ENCODE peak calls at places on chromosome 12, in four cellular contexts. R is stimulated activated naive B cell treated with anti-CD40 and anti-IgM and Interleukin-4, amounts not matched to agents 10 μg/mL and 1 μg/mL and 100 μg/mL, for 72 hours; U is stimulated activated CD4-positive, alpha-beta T cell treated with anti-CD3 and anti-CD28 coated beads, TNF-alpha, amount 100 ng/mL, for 4 hours; B is body of pancreas. K is an unnamed sample.

GRCh38 chr12:68479832-68480291 is 130.8 kb upstream of the RAP1B start:
- DNase-seq in R (no peak), B (no peak), U (no peak), K (no peak)

GRCh38 chr12:75564398-75564797 is 53.0 kb upstream of the KRR1 start:
- DNase-seq in U (no peak), B (no peak), R (no peak), K (no peak)

GRCh38 chr12:69101505-69101904 is 137.9 kb upstream of the CPSF6 start:
- DNase-seq in U (no peak), B (peak), R (no peak), K (peak)

GRCh38 chr12:18454330-18454729 is 193.0 kb downstream of the PIK3C2G start:
- DNase-seq in B (no peak), R (no peak), U (no peak), K (no peak)

GRCh38 chr12:41968661-41969060 is 176.0 kb downstream of the GXYLT1 start:
- DNase-seq in B (no peak), R (no peak), U (no peak), K (no peak)

GRCh38 chr12:106605254-106605653 is 22.4 kb downstream of the RFX4 start:
- DNase-seq in R (no peak), U (no peak), B (no peak), K (no peak)

GRCh38 chr12:28051516-28052456 is 79.3 kb upstream of the PTHLH start:
- DNase-seq in B (no peak), U (no peak), R (no peak), K (no peak)

GRCh38 chr12:1590083-1590979 is 4.0 kb downstream of the FBXL14 start:
- DNase-seq in R (no peak), U (no peak), B (peak), K (no peak)

GRCh38 chr12:124031058-124031457 is 58.0 kb downstream of the ZNF664 start:
- DNase-seq in B (no peak), U (no peak), R (no peak), K (no peak)

GRCh38 chr12:132397152-132397933 is 68.0 kb upstream of the GALNT9 start:
- DNase-seq in B (peak), R (no peak), U (no peak), K (no peak)

GRCh38 chr12:129949652-129950051 is 45.8 kb upstream of the TMEM132D start:
- DNase-seq in U (no peak), R (no peak), B (no peak), K (no peak)

GRCh38 chr12:47343684-47344567 is 264.2 kb upstream of the AMIGO2 start:
- DNase-seq in B (no peak), U (no peak), R (no peak), K (no peak)

GRCh38 chr12:107379852-107380567 is 286.7 kb upstream of the CRY1 start:
- DNase-seq in U (no peak), R (no peak), B (peak), K (no peak)

GRCh38 chr12:79895804-79896203 is 39.1 kb downstream of the PPP1R12A start:
- DNase-seq in B (no peak), R (no peak), U (no peak), K (no peak)

GRCh38 chr12:68510394-68510793 is 100.3 kb upstream of the RAP1B start:
- DNase-seq in R (no peak), B (no peak), U (no peak), K (no peak)

GRCh38 chr12:53234236-53234635 is 2.2 kb upstream of the RARG start:
- DNase-seq in B (no peak), U (no peak), R (no peak), K (no peak)

GRCh38 chr12:82866946-82867345 is 180.2 kb downstream of the TMTC2 start:
- DNase-seq in R (no peak), B (no peak), U (no peak), K (no peak)

GRCh38 chr12:110576504-110576903 is 6.6 kb downstream of the PPTC7 start:
- DNase-seq in R (no peak), B (no peak), U (no peak), K (no peak)

GRCh38 chr12:102740157-102741032 is 176.6 kb downstream of the PAH start:
- DNase-seq in R (no peak), U (no peak), B (no peak), K (no peak)

GRCh38 chr12:66900616-66901015 is 221.7 kb upstream of the GRIP1 start:
- DNase-seq in U (no peak), R (no peak), B (peak), K (no peak)

GRCh38 chr12:92784795-92785562 is 82.2 kb downstream of the PLEKHG7 start:
- DNase-seq in U (no peak), R (no peak), B (peak), K (no peak)

GRCh38 chr12:45483571-45483970 is 245.9 kb upstream of the ARID2 start:
- DNase-seq in B (peak), U (no peak), R (no peak), K (no peak)

GRCh38 chr12:24233519-24234246 is 284.2 kb upstream of the SOX5 start:
- DNase-seq in U (no peak), R (no peak), B (no peak), K (no peak)

GRCh38 chr12:12017135-12017581 is 53.6 kb upstream of the BCL2L14 start:
- DNase-seq in R (no peak), B (no peak), U (no peak), K (no peak)

GRCh38 chr12:87960557-87960956 is 68.6 kb downstream of the C12orf50 start:
- DNase-seq in B (no peak), R (no peak), U (no peak), K (no peak)

GRCh38 chr12:82596484-82596883 is 90.2 kb upstream of the TMTC2 start:
- DNase-seq in B (no peak), R (no peak), U (no peak), K (no peak)